ENCODE peak calls at places on chromosomes 3 and 15, in four cellular contexts. L is left cardiac atrium; A is colonic mucosa; P is activated naive CD4-positive, alpha-beta T cell treated with anti-CD3 and anti-CD28 coated beads for 36 hours. B is an unnamed sample.

GRCh38 chr15:65917407-65917756 is 48.1 kb downstream of the RAB11A start:
- DNase-seq in L (no peak), A (no peak), P (no peak), B (no peak)

GRCh38 chr15:37135225-37135624 is 34.9 kb upstream of the MEIS2 start:
- DNase-seq in L (no peak), A (no peak), P (no peak), B (no peak)

GRCh38 chr3:168801792-168802191 is 706.1 kb upstream of the GOLIM4 start:
- DNase-seq in L (no peak), A (no peak), P (no peak), B (no peak)

GRCh38 chr15:47384316-47384715 is 333.0 kb upstream of the SEMA6D start:
- DNase-seq in L (peak), A (no peak), P (no peak), B (no peak)

GRCh38 chr3:111695584-111696213 is 100.6 kb upstream of the ZBED2 start:
- DNase-seq in L (no peak), A (no peak), P (no peak), B (no peak)

GRCh38 chr3:148131990-148132638 is 565.6 kb upstream of the AGTR1 start:
- DNase-seq in L (no peak), A (no peak), P (no peak), B (no peak)

GRCh38 chr15:63185206-63185605 is 4.2 kb upstream of the RAB8B start:
- DNase-seq in L (no peak), A (no peak), P (no peak), B (no peak)

GRCh38 chr3:127544151-127544805 is 46.3 kb downstream of the TPRA1 start:
- DNase-seq in L (peak), A (peak), P (peak), B (peak)

GRCh38 chr3:154464440-154465148 is 34.6 kb upstream of the GPR149 start:
- DNase-seq in L (no peak), A (no peak), P (no peak), B (no peak)

GRCh38 chr15:56959318-56959648 is 40.8 kb downstream of the TCF12 start:
- DNase-seq in L (no peak), A (no peak), P (no peak), B (no peak)

GRCh38 chr3:72055436-72055835 is 270.5 kb upstream of the PROK2 start:
- DNase-seq in L (no peak), A (no peak), P (no peak), B (no peak)

GRCh38 chr3:146092230-146092629 is 68.8 kb downstream of the PLOD2 start:
- DNase-seq in L (no peak), A (no peak), P (no peak), B (no peak)

GRCh38 chr3:79019137-79019923 is 748.5 kb downstream of the ROBO1 start:
- DNase-seq in L (peak), A (peak), P (no peak), B (peak)

GRCh38 chr3:184155644-184156521 is 706 bp downstream of the DVL3 start:
- DNase-seq in L (peak), A (peak), P (peak), B (no peak)

GRCh38 chr3:103112273-103112672 is 677.5 kb downstream of the ZPLD1 start:
- DNase-seq in L (no peak), A (no peak), P (no peak), B (no peak)

GRCh38 chr3:134527037-134527436 is 41.2 kb downstream of the CEP63 start:
- DNase-seq in L (no peak), A (no peak), P (peak), B (no peak)

GRCh38 chr3:126105691-126106187 is 21.8 kb upstream of the SLC41A3 start:
- DNase-seq in L (no peak), A (peak), P (no peak), B (no peak)

GRCh38 chr15:40240619-40241304 is 1.9 kb downstream of the PAK6 start:
- DNase-seq in L (no peak), A (no peak), P (no peak), B (no peak)

GRCh38 chr15:81281176-81281735 is 42.7 kb downstream of the STARD5 start:
- DNase-seq in L (no peak), A (no peak), P (peak), B (no peak)

GRCh38 chr15:33149919-33150318 is 44.6 kb downstream of the FMN1 start:
- DNase-seq in L (no peak), A (no peak), P (no peak), B (no peak)

GRCh38 chr3:194112120-194113106 is 23.5 kb upstream of the HES1 start:
- DNase-seq in L (no peak), A (peak), P (no peak), B (peak)

GRCh38 chr15:39594764-39595620 is 14.1 kb downstream of the THBS1 start:
- DNase-seq in L (no peak), A (no peak), P (no peak), B (no peak)

GRCh38 chr15:84001037-84001436 is 234.5 kb upstream of the GOLGA6L4 start:
- DNase-seq in L (no peak), A (no peak), P (no peak), B (no peak)

GRCh38 chr3:152405915-152406802 is 137.4 kb downstream of the MBNL1 start:
- DNase-seq in L (no peak), A (no peak), P (no peak), B (no peak)

GRCh38 chr15:73822998-73823397 is 50.4 kb upstream of the TBC1D21 start:
- DNase-seq in L (no peak), A (no peak), P (peak), B (no peak)

GRCh38 chr3:23389089-23389488 is 186.0 kb downstream of the UBE2E2 start:
- DNase-seq in L (no peak), A (peak), P (no peak), B (peak)

GRCh38 chr3:39097716-39098472 is 9.5 kb downstream of the GORASP1 start:
- DNase-seq in L (no peak), A (no peak), P (no peak), B (no peak)

GRCh38 chr3:168705412-168705811 is 609.7 kb upstream of the GOLIM4 start:
- DNase-seq in L (no peak), A (no peak), P (no peak), B (no peak)

GRCh38 chr3:11948866-11949265 is 55.3 kb upstream of the SYN2 start:
- DNase-seq in L (no peak), A (no peak), P (no peak), B (no peak)

B was measured in mucosa of gallbladder.